ENCODE peak calls at places on chromosomes 5 and 9, in nine cellular contexts. X is AG04450, G is A549, N is esophagus squamous epithelium, Q is brain microvascular endothelial cell, A is cardiac muscle cell, O is psoas muscle, M is colonic mucosa, V is caudate nucleus. F is an unnamed sample.

GRCh38 chr5:15702102-15702501 is 202.1 kb downstream of the FBXL7 start:
- DNase-seq in X (no peak), G (peak), N (no peak), Q (peak), A (no peak), O (no peak), M (no peak), V (no peak), F (no peak)

GRCh38 chr5:123422433-123423277 is 548 bp downstream of the CEP120 start:
- DNase-seq in X (no peak), G (peak), N (no peak), Q (peak), A (peak), O (no peak), M (peak), V (peak), F (no peak)

GRCh38 chr5:168578506-168579205 is 512 bp downstream of the PANK3 start:
- DNase-seq in X (peak), G (no peak), N (peak), Q (no peak), A (no peak), O (no peak), M (no peak), V (no peak), F (no peak)

GRCh38 chr5:180673371-180674252 is 24.2 kb upstream of the FLT4 start:
- DNase-seq in X (no peak), G (no peak), N (no peak), Q (no peak), A (peak), O (no peak), M (no peak), V (no peak), F (no peak)

GRCh38 chr5:176817864-176818377 is 7.6 kb downstream of the UNC5A start:
- DNase-seq in X (no peak), G (peak), N (no peak), Q (no peak), A (peak), O (no peak), M (no peak), V (no peak), F (peak)

GRCh38 chr5:958701-959571 is 49.7 kb upstream of the NKD2 start:
- DNase-seq in X (no peak), G (peak), N (no peak), Q (no peak), A (no peak), O (peak), M (no peak), V (no peak), F (peak)

GRCh38 chr9:97981828-97982164 is 1.3 kb upstream of the ANP32B start:
- DNase-seq in X (no peak), G (no peak), N (no peak), Q (no peak), A (no peak), O (no peak), M (no peak), V (no peak), F (no peak)

GRCh38 chr9:89363921-89364663 is 45.8 kb downstream of the SECISBP2 start:
- DNase-seq in X (no peak), G (no peak), N (no peak), Q (no peak), A (no peak), O (no peak), M (no peak), V (no peak), F (no peak)

GRCh38 chr5:154356256-154356655 is 89.5 kb upstream of the SAP30L start:
- DNase-seq in X (no peak), G (peak), N (no peak), Q (peak), A (no peak), O (no peak), M (no peak), V (no peak), F (no peak)

GRCh38 chr9:137388589-137389427 is 34.2 kb downstream of the EXD3 start:
- DNase-seq in X (no peak), G (no peak), N (no peak), Q (no peak), A (no peak), O (peak), M (no peak), V (no peak), F (no peak)

GRCh38 chr9:137389428-137389746 is 33.6 kb downstream of the EXD3 start:
- DNase-seq in X (no peak), G (no peak), N (no peak), Q (no peak), A (no peak), O (no peak), M (no peak), V (no peak), F (no peak)

GRCh38 chr9:137391411-137391754 is 31.6 kb downstream of the EXD3 start:
- DNase-seq in X (no peak), G (no peak), N (no peak), Q (no peak), A (no peak), O (no peak), M (peak), V (no peak), F (no peak)

GRCh38 chr9:137392232-137393007 is 30.5 kb downstream of the EXD3 start:
- DNase-seq in X (no peak), G (no peak), N (no peak), Q (no peak), A (no peak), O (no peak), M (no peak), V (no peak), F (no peak)

DNA sequence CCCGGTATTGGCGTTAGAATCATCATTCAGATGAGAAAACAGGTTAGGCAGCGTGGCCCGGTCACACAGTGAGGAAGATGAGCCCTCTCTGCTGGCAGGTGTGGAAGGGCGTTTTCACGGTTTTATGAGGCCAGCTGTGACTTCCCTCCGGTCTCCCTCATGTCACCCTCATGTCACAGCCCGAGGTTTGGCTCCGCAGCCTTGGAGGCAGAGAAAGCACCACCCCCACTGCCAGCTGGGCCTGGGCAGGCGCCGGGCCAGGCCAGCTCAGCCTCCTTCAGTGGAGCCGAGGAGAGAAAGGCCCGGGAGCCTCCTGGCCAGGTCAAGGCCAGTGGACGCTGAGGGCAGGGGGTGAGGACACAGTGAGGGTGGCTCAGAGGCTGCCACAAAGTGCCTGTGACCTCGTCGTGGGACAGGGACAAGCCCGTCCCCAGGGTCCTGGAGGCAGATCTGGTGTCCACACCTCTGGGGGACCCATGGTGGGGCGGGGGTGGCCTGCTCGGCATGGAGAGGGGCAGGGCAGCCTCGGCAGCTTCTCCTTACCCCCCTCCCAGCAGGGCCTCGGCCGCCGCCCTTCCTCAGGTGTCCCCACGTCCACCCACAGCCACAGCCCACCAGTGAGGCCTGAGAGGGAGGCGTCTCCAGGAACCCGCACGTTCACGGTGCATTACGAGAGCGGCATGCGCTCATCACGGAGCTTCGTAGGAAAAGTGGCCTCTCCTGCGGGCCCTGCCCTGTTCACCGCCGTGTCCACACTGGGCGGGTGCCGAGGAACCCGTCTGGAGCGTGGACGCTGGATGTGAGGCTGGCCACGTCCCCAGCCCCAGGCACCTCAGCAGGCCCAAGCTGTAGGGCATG is 32.2 kb downstream of the EXD3 start:
- DNase-seq in X (no peak), G (no peak), N (no peak), Q (no peak), A (no peak), O (peak), M (peak), V (no peak), F (no peak)
- H3K27ac ChIP-seq in X (no peak), G (no peak), N (peak), Q (no peak), A (no peak), O (peak), M (peak), V (peak), F (peak)

DNA sequence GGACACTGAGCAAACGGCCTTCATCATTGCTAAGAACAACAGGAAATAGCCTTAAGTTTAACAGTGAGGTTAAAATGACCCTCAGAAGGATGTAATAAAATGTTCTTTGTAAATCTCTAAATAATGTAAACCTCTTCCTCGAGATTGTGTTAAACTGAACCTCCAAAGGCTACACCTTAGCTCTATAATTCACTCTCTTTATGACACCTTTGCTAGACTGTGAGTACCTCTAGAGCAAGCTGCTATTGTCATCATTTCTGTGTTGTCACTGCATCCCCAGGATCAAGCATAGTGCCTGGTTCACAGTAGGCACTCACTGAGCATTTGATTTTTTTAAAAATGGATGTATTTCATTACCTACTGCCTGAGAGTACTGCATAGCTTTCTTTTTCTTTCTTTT is 22.3 kb upstream of the LHFPL2 start:
- DNase-seq in X (no peak), G (no peak), N (no peak), Q (no peak), A (no peak), O (no peak), M (no peak), V (no peak), F (no peak)
- H3K27ac ChIP-seq in X (no peak), G (peak), N (no peak), Q (no peak), A (no peak), O (no peak), M (peak), V (no peak), F (no peak)

DNA sequence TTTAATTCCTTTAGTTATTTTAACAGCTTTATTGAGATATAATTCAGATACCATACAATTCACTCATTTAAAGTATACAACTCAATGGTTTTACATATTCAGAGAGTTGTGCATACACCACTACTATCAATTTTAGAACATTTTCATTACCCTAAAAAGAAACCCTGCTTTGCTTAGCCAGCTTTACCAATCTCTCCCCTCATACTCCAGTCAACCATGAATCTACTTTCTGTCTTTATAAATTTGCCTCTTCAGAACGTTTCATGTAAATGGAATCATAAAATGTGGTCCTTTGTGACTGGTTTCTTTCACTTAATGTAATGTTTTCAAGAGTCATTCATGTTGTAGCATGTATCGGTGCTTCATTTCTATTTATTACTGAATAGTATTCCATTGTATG is 24.9 kb downstream of the NIM1K start:
- DNase-seq in X (no peak), G (no peak), N (no peak), Q (no peak), A (no peak), O (no peak), M (no peak), V (no peak), F (no peak)
- H3K27ac ChIP-seq in X (no peak), G (no peak), N (no peak), Q (no peak), A (no peak), O (no peak), M (no peak), V (no peak), F (no peak)

GRCh38 chr5:36739751-36740221 is 133.4 kb downstream of the SLC1A3 start:
- DNase-seq in X (peak), G (peak), N (no peak), Q (peak), A (peak), O (peak), M (peak), V (no peak), F (peak)
- H3K27ac ChIP-seq in X (no peak), G (no peak), N (no peak), Q (no peak), A (no peak), O (no peak), M (no peak), V (no peak), F (no peak)

DNA sequence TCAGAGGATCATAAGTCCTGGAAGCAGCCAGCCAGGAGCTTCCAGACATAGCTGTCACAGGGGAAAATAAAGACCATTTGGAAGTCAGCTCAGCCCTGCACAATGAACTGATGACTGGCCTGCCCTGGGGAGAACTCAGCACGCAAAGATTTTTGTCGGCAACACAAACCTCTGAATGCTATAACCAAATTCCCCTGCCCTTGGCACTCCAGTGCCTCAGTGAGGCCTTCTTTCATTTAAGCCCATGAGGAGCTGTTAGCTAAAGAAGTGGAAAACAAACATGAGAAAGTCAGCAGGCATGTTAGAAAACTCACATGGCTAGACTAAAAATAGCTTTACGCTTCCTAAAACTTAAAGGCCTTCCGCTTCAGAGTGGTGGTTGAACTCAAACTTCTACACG is 85.6 kb downstream of the SLC1A3 start:
- DNase-seq in X (no peak), G (no peak), N (no peak), Q (no peak), A (no peak), O (no peak), M (no peak), V (no peak), F (no peak)
- H3K27ac ChIP-seq in X (no peak), G (no peak), N (peak), Q (no peak), A (no peak), O (peak), M (no peak), V (peak), F (peak)

GRCh38 chr9:119086590-119086989 is 282.6 kb downstream of the BRINP1 start:
- DNase-seq in X (no peak), G (no peak), N (no peak), Q (no peak), A (no peak), O (no peak), M (no peak), V (no peak), F (no peak)

GRCh38 chr9:119091074-119091473 is 278.2 kb downstream of the BRINP1 start:
- DNase-seq in X (no peak), G (no peak), N (no peak), Q (no peak), A (peak), O (no peak), M (no peak), V (no peak), F (no peak)

GRCh38 chr9:119092125-119092524 is 277.1 kb downstream of the BRINP1 start:
- DNase-seq in X (no peak), G (no peak), N (no peak), Q (no peak), A (no peak), O (no peak), M (no peak), V (no peak), F (no peak)

DNA sequence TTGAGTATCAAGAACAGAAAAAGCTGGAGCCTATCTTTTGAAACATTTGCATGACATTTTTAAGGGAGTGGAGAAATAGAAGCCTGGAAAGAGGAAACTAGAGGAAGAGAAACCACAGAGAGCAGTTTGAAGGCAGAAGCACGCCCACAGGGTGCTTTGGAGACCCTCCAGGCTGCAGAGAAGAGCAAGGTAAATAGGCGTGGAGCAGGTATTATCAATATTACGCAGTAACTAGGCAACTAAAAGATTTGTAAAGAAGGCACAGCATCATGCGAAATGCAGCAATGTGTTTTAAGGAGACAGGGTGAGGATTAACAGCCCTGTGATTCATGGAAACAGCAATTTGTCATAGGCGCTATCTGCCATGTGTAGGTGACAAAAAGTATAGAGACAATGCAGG is 281.2 kb downstream of the BRINP1 start:
- DNase-seq in X (no peak), G (no peak), N (no peak), Q (no peak), A (no peak), O (no peak), M (no peak), V (no peak), F (no peak)
- H3K27ac ChIP-seq in X (no peak), G (no peak), N (no peak), Q (no peak), A (no peak), O (no peak), M (no peak), V (no peak), F (no peak)

GRCh38 chr5:87243161-87243877 is 24.4 kb upstream of the RASA1 start:
- DNase-seq in X (peak), G (peak), N (no peak), Q (peak), A (no peak), O (no peak), M (no peak), V (no peak), F (no peak)
- H3K27ac ChIP-seq in X (no peak), G (no peak), N (peak), Q (peak), A (no peak), O (no peak), M (no peak), V (no peak), F (no peak)

GRCh38 chr5:150515446-150515845 is 7.5 kb downstream of the NDST1 start:
- DNase-seq in X (no peak), G (peak), N (no peak), Q (peak), A (no peak), O (peak), M (no peak), V (no peak), F (no peak)
- H3K27ac ChIP-seq in X (peak), G (peak), N (peak), Q (peak), A (peak), O (peak), M (peak), V (no peak), F (peak)

GRCh38 chr5:119412828-119413227 is 39.5 kb upstream of the HSD17B4 start:
- DNase-seq in X (no peak), G (no peak), N (no peak), Q (no peak), A (no peak), O (no peak), M (peak), V (no peak), F (no peak)

GRCh38 chr5:119420173-119420572 is 32.1 kb upstream of the HSD17B4 start:
- DNase-seq in X (no peak), G (no peak), N (no peak), Q (no peak), A (no peak), O (no peak), M (no peak), V (no peak), F (no peak)

GRCh38 chr5:119418782-119419101 is 33.6 kb upstream of the HSD17B4 start:
- DNase-seq in X (no peak), G (no peak), N (no peak), Q (no peak), A (no peak), O (no peak), M (no peak), V (no peak), F (no peak)

DNA sequence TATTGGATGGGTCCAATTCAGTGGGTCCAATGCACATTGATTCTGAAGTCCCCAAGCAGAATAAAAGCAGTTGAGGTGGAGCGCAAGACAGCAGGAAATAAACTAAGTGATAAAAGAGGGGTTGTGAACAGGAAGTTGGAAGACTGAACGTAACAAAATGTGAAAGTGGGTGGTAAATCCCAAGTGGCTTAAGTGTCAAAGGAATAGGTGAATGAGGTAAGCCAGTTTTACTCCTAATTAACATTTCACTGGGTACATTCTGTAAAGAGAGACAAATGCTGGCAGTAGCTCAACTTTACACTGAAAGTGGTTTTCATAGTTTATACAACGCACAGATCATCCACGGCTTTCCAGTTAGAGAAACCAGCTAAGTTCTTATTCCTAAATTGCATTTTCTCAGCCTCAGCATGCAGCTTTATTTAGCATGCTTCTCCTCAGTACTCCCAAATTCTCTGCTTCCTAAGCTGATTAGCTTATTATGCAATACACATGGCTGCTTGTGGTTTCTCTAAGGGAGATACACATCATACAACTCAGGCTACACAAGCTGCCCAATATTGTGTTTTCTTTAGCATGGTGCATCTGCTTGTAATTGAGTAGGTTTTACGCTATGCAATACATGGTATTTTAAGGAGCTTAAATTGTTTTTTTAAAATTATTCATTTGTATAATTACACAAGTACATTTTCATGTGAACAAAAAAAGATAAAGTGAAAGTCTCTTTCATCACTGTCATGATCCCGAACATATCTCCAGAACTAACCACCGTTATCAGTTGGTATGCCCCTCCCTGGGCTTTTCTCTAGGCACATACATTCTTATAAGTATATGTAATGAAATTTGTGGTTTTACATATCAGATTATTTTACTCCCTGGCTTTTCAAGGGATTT is 34.2 kb upstream of the HSD17B4 start:
- DNase-seq in X (no peak), G (no peak), N (no peak), Q (peak), A (no peak), O (no peak), M (no peak), V (no peak), F (no peak)
- H3K27ac ChIP-seq in X (no peak), G (no peak), N (peak), Q (no peak), A (no peak), O (no peak), M (no peak), V (no peak), F (no peak)

GRCh38 chr5:93359958-93360305 is 221.1 kb downstream of the NR2F1-AS1 start:
- DNase-seq in X (no peak), G (no peak), N (no peak), Q (no peak), A (no peak), O (no peak), M (no peak), V (no peak), F (no peak)
- H3K27ac ChIP-seq in X (peak), G (peak), N (no peak), Q (peak), A (no peak), O (no peak), M (no peak), V (no peak), F (no peak)